ENCODE peak calls at places on chromosomes 5 and 9, in nine cellular contexts. G is mucosa of descending colon, S is heart right ventricle, X is Peyer's patch, K is PC-9, V is lower lobe of right lung, O is BJ, E is ovary, I is psoas muscle. Q is an unnamed sample.

GRCh38 chr5:123960526-123960925 is 448.5 kb downstream of the CSNK1G3 start:
- DNase-seq in G (no peak), S (no peak), X (no peak), K (no peak), V (no peak), O (no peak), E (no peak), I (no peak), Q (no peak)

GRCh38 chr9:86978986-86979385 is 31.7 kb upstream of the GAS1 start:
- DNase-seq in G (no peak), S (no peak), X (no peak), K (no peak), V (no peak), O (no peak), E (no peak), I (no peak), Q (no peak)

GRCh38 chr5:149227168-149227826 is 44.4 kb upstream of the AFAP1L1 start:
- DNase-seq in G (no peak), S (no peak), X (no peak), K (peak; percentile 20), V (no peak), O (peak; percentile 32), E (no peak), I (no peak), Q (no peak)

GRCh38 chr5:157271740-157272271 is 5.9 kb downstream of the CYFIP2 start:
- DNase-seq in G (peak; percentile 55), S (no peak), X (no peak), K (no peak), V (peak; percentile 63), O (no peak), E (no peak), I (no peak), Q (no peak)

GRCh38 chr9:35798658-35799366 is 7.4 kb downstream of the NPR2 start:
- DNase-seq in G (no peak), S (no peak), X (no peak), K (no peak), V (no peak), O (peak; percentile 26), E (no peak), I (no peak), Q (no peak)

GRCh38 chr9:131027872-131028179 is 18.9 kb downstream of the LAMC3 start:
- DNase-seq in G (no peak), S (no peak), X (no peak), K (no peak), V (no peak), O (no peak), E (no peak), I (no peak), Q (no peak)

GRCh38 chr9:98745470-98745869 is 36.7 kb upstream of the GABBR2 start:
- DNase-seq in G (no peak), S (no peak), X (no peak), K (no peak), V (no peak), O (no peak), E (no peak), I (no peak), Q (no peak)

GRCh38 chr5:67548520-67549262 is 352.1 kb upstream of the CD180 start:
- DNase-seq in G (peak; percentile 33), S (no peak), X (no peak), K (no peak), V (no peak), O (no peak), E (no peak), I (no peak), Q (no peak)

GRCh38 chr5:1345876-1346626 is 1.2 kb upstream of the CLPTM1L start:
- DNase-seq in G (no peak), S (no peak), X (peak; percentile 45), K (no peak), V (no peak), O (no peak), E (no peak), I (no peak), Q (no peak)

GRCh38 chr9:129436751-129437625 is 183.9 kb downstream of the C9orf50 start:
- DNase-seq in G (peak; percentile 60), S (peak; percentile 69), X (peak; percentile 67), K (peak; percentile 31), V (peak; percentile 74), O (no peak), E (peak; percentile 90), I (peak; percentile 67), Q (no peak)

GRCh38 chr9:72612449-72612848 is 91.0 kb downstream of the TMC1 start:
- DNase-seq in G (no peak), S (no peak), X (no peak), K (no peak), V (no peak), O (no peak), E (no peak), I (no peak), Q (no peak)

GRCh38 chr5:144028644-144029043 is 141.8 kb downstream of the YIPF5 start:
- DNase-seq in G (no peak), S (peak; percentile 27), X (no peak), K (no peak), V (no peak), O (peak; percentile 93), E (no peak), I (no peak), Q (peak; percentile 28)

GRCh38 chr5:61304611-61305369 is 27.3 kb upstream of the ZSWIM6 start:
- DNase-seq in G (peak; percentile 84), S (no peak), X (peak; percentile 80), K (peak; percentile 90), V (peak; percentile 71), O (no peak), E (no peak), I (no peak), Q (peak; percentile 54)

GRCh38 chr5:175202461-175203065 is 241.4 kb downstream of the DRD1 start:
- DNase-seq in G (no peak), S (no peak), X (no peak), K (no peak), V (no peak), O (no peak), E (no peak), I (no peak), Q (no peak)

GRCh38 chr5:83494666-83495065 is 23.1 kb downstream of the VCAN start:
- DNase-seq in G (no peak), S (no peak), X (no peak), K (no peak), V (no peak), O (no peak), E (no peak), I (no peak), Q (no peak)

GRCh38 chr5:134458676-134459403 is 47.2 kb upstream of the CDKN2AIPNL start:
- DNase-seq in G (no peak), S (no peak), X (no peak), K (no peak), V (peak; percentile 27), O (no peak), E (no peak), I (no peak), Q (no peak)

GRCh38 chr5:101429241-101429640 is 526.2 kb upstream of the ST8SIA4 start:
- DNase-seq in G (no peak), S (no peak), X (no peak), K (no peak), V (no peak), O (peak; percentile 69), E (no peak), I (no peak), Q (no peak)

GRCh38 chr5:83472508-83473343 is 1.2 kb downstream of the VCAN start:
- DNase-seq in G (peak; percentile 7), S (peak; percentile 38), X (peak; percentile 51), K (peak; percentile 19), V (peak; percentile 61), O (no peak), E (no peak), I (peak; percentile 60), Q (no peak)

GRCh38 chr9:127154390-127155191 is 32.2 kb upstream of the ANGPTL2 start:
- DNase-seq in G (peak; percentile 44), S (peak; percentile 84), X (peak; percentile 40), K (no peak), V (peak; percentile 75), O (peak; percentile 61), E (peak; percentile 63), I (peak; percentile 71), Q (no peak)

GRCh38 chr5:66198837-66199236 is 54.7 kb downstream of the SREK1 start:
- DNase-seq in G (no peak), S (no peak), X (no peak), K (no peak), V (no peak), O (no peak), E (no peak), I (no peak), Q (no peak)

DNA sequence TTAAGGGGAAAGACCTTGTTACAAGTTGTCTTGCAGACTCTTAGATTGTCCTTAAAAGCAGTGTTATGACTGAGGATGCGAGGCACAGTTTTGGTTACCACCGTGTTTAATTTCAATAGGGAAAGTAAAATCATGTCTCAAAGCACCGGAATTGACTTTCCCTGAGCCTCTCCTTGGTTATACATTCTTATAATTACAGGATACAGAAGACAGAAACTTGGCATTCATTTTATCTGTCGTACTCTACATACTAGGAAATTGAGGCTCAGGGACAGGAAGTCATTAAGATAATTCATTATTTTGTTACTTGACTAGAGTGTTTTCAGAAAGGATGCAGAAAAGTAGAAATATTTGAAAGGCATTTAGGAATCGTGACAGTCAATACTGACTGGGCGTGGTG is 54.0 kb upstream of the SPATA31D4 start:
- DNase-seq in G (no peak), S (no peak), X (no peak), K (no peak), V (no peak), O (no peak), E (no peak), I (no peak), Q (no peak)
- TF ChIP-seq CTCF in G (no peak), S (no peak), X (no peak), K (no peak), V (no peak), O (no peak), E (no peak), I (no peak), Q (no peak)

GRCh38 chr5:176680226-176680563 is 32.9 kb downstream of the TSPAN17 start:
- DNase-seq in G (no peak), S (no peak), X (no peak), K (no peak), V (no peak), O (no peak), E (no peak), I (no peak), Q (no peak)
- H3K4me3 ChIP-seq in G (no peak overlapping the region), S (no peak overlapping the region), X (no peak overlapping the region), K (no peak overlapping the region), V (no peak overlapping the region), O (no peak overlapping the region), E (no peak overlapping the region), I (no peak overlapping the region), Q (no peak overlapping the region)

GRCh38 chr9:88011005-88011766 is 36.9 kb upstream of the CDK20 start:
- DNase-seq in G (no peak), S (no peak), X (no peak), K (no peak), V (no peak), O (no peak), E (no peak), I (no peak), Q (no peak)
- TF ChIP-seq CTCF in G (no peak), S (no peak), X (no peak), K (peak; percentile 41), V (no peak), O (peak; percentile 39), E (no peak), I (no peak), Q (peak; percentile 12)

DNA sequence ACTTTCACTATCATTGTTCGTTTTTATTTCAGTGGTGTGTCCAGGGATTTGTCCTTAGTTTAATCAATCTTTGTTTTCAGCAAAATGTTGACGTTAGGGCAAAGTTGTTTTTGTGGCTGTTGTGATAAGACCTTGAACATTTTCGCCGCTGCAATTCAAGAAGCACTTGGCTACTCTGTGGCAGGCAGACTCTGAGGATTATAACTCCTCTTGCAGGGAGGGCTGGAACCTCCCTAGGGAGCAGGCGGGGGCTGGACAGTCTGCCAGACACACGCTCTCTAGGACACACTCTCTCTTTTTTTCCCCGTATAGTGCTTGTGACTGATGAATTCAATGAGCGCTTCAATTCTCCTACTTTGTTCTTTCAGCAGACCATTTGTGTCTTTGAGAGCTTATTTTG is 252.9 kb downstream of the FBXL7 start:
- DNase-seq in G (peak; percentile 24), S (peak; percentile 70), X (no peak), K (no peak), V (no peak), O (no peak), E (peak; percentile 78), I (peak; percentile 41), Q (no peak)
- H3K4me3 ChIP-seq in G (no peak overlapping the region), S (peak overlapping the region; percentile 38), X (no peak overlapping the region), K (no peak overlapping the region), V (peak overlapping the region; percentile 42), O (no peak overlapping the region), E (peak overlapping the region; percentile 17), I (peak overlapping the region; percentile 37), Q (no peak overlapping the region)